ENCODE peak calls at places on chromosomes 6 and 20, in seven cellular contexts. P is IMR-90, V is neuronal stem cell, A is trophoblast cell, O is H9, E is H1, F is mesenchymal stem cell. S is an unnamed sample. For H3K27me3, the result is how much of the 10 kb centered on the place peaks cover.

GRCh38 chr6:37501632-37502466 is 2.2 kb upstream of the CCDC167 start:
- DNase-seq in P (no peak), V (no peak), A (no peak), O (no peak), E (no peak), F (no peak), S (no peak)

GRCh38 chr6:3312604-3313167 is 53.9 kb downstream of the PSMG4 start:
- DNase-seq in P (no peak), V (no peak), A (no peak), O (no peak), E (no peak), F (no peak), S (no peak)

GRCh38 chr6:131854803-131855202 is 47.0 kb downstream of the ENPP1 start:
- DNase-seq in P (peak), V (no peak), A (no peak), O (no peak), E (no peak), F (no peak), S (no peak)

GRCh38 chr20:41969656-41970055 is 351.5 kb upstream of the CHD6 start:
- DNase-seq in P (no peak), V (no peak), A (no peak), O (no peak), E (no peak), F (no peak), S (no peak)

GRCh38 chr6:168961257-168961656 is 292.4 kb downstream of the THBS2 start:
- DNase-seq in P (no peak), V (no peak), A (no peak), O (no peak), E (no peak), F (no peak), S (no peak)

GRCh38 chr20:38604873-38605303 is 3.3 kb downstream of the ARHGAP40 start:
- DNase-seq in P (peak), V (peak), A (no peak), O (no peak), E (no peak), F (peak), S (peak)

GRCh38 chr6:53347250-53347920 is 1.4 kb downstream of the ELOVL5 start:
- DNase-seq in P (peak), V (peak), A (no peak), O (no peak), E (no peak), F (peak), S (no peak)

GRCh38 chr6:160013987-160014868 is 45.3 kb downstream of the IGF2R start:
- DNase-seq in P (peak), V (no peak), A (no peak), O (no peak), E (no peak), F (peak), S (no peak)

GRCh38 chr6:132687306-132687705 is 26.5 kb downstream of the VNN1 start:
- DNase-seq in P (peak), V (no peak), A (peak), O (no peak), E (no peak), F (peak), S (no peak)

GRCh38 chr20:47735412-47736400 is 49.6 kb downstream of the SULF2 start:
- DNase-seq in P (no peak), V (no peak), A (no peak), O (no peak), E (no peak), F (peak), S (no peak)

GRCh38 chr20:10541668-10542411 is 106.7 kb downstream of the SLX4IP start:
- DNase-seq in P (no peak), V (no peak), A (no peak), O (no peak), E (no peak), F (no peak), S (no peak)

GRCh38 chr6:28357036-28357435 is 7.3 kb downstream of the ZKSCAN3 start:
- DNase-seq in P (peak), V (no peak), A (no peak), O (no peak), E (no peak), F (peak), S (peak)

GRCh38 chr20:2698186-2698817 is 5.7 kb downstream of the EBF4 start:
- DNase-seq in P (no peak), V (no peak), A (no peak), O (no peak), E (no peak), F (no peak), S (no peak)

GRCh38 chr6:52937908-52938307 is 28.4 kb upstream of the GSTA3 start:
- DNase-seq in P (no peak), V (no peak), A (peak), O (no peak), E (no peak), F (no peak), S (no peak)

GRCh38 chr6:85362652-85363310 is 87.1 kb upstream of the NT5E start:
- DNase-seq in P (peak), V (no peak), A (no peak), O (no peak), E (no peak), F (no peak), S (no peak)

GRCh38 chr6:24451581-24452041 is 37.8 kb downstream of the GPLD1 start:
- DNase-seq in P (no peak), V (no peak), A (peak), O (no peak), E (no peak), F (no peak), S (no peak)

GRCh38 chr20:46260480-46260879 is 47.8 kb downstream of the CDH22 start:
- DNase-seq in P (no peak), V (no peak), A (no peak), O (no peak), E (no peak), F (no peak), S (no peak)

GRCh38 chr6:157584036-157584435 is 203.0 kb downstream of the ZDHHC14 start:
- DNase-seq in P (no peak), V (no peak), A (no peak), O (no peak), E (no peak), F (no peak), S (no peak)

GRCh38 chr20:51365670-51366069 is 176.8 kb downstream of the NFATC2 start:
- DNase-seq in P (peak), V (no peak), A (no peak), O (no peak), E (no peak), F (peak), S (peak)

GRCh38 chr6:161727063-161727462 is 453.2 kb upstream of the AGPAT4 start:
- DNase-seq in P (no peak), V (no peak), A (no peak), O (peak), E (peak), F (no peak), S (peak)
- H3K27me3 ChIP-seq in P (under half), V (under half), A (under half), O (under half), E (under half), F (under half), S (under half)

GRCh38 chr6:81985191-81985590 is 232.7 kb upstream of the TENT5A start:
- DNase-seq in P (peak), V (no peak), A (no peak), O (no peak), E (no peak), F (no peak), S (no peak)
- H3K18ac ChIP-seq in P (peak), V (no peak), A (no peak), O (no peak), E (no peak), F (no peak), S (no peak)

GRCh38 chr20:62601172-62601571 is 41.1 kb upstream of the SLCO4A1 start:
- DNase-seq in P (no peak), V (no peak), A (no peak), O (no peak), E (no peak), F (no peak), S (no peak)
- H3K27me3 ChIP-seq in P (under half), V (under half), A (under half), O (under half), E (under half), F (under half), S (under half)

GRCh38 chr20:56914532-56914931 is 285.4 kb downstream of the TFAP2C start:
- DNase-seq in P (no peak), V (no peak), A (no peak), O (no peak), E (no peak), F (no peak), S (no peak)

GRCh38 chr20:56909918-56910714 is 281.0 kb downstream of the TFAP2C start:
- DNase-seq in P (no peak), V (no peak), A (no peak), O (no peak), E (no peak), F (no peak), S (no peak)

GRCh38 chr20:56916345-56916622 is 287.2 kb downstream of the TFAP2C start:
- DNase-seq in P (no peak), V (no peak), A (no peak), O (no peak), E (no peak), F (no peak), S (no peak)

DNA sequence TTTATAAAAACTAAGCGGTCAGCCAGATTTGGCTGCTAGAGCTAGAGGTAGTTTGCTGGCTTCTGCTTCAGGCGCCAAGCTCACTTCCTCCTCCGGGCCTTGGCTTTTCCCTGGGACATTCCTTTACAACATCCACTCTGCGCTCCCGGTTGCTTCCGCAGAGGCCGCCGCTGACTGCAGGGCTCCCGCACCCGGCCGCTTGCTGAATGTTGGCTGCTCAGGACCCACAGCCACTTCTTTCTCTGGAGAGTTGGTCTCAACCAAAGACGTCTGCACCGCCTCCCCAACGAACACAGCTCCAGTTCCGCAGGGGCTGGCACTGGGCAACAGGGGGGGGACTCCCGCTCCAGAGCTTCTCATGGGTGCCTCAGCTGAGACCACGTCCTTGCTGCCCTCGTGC is 282.8 kb downstream of the TFAP2C start:
- DNase-seq in P (no peak), V (no peak), A (no peak), O (peak), E (no peak), F (no peak), S (no peak)
- H3K18ac ChIP-seq in P (no peak), V (no peak), A (no peak), O (no peak), E (no peak), F (no peak), S (no peak)

GRCh38 chr6:39054577-39055142 is 6.1 kb downstream of the GLP1R start:
- DNase-seq in P (no peak), V (no peak), A (no peak), O (no peak), E (no peak), F (no peak), S (no peak)

GRCh38 chr6:39053016-39053595 is 4.5 kb downstream of the GLP1R start:
- DNase-seq in P (no peak), V (no peak), A (no peak), O (no peak), E (no peak), F (no peak), S (no peak)

GRCh38 chr6:39055661-39056060 is 7.1 kb downstream of the GLP1R start:
- DNase-seq in P (no peak), V (no peak), A (no peak), O (no peak), E (no peak), F (no peak), S (no peak)

GRCh38 chr6:39056191-39056590 is 7.6 kb downstream of the GLP1R start:
- DNase-seq in P (no peak), V (no peak), A (no peak), O (no peak), E (no peak), F (no peak), S (no peak)

GRCh38 chr6:39053854-39054576 is 5.4 kb downstream of the GLP1R start:
- DNase-seq in P (no peak), V (no peak), A (no peak), O (no peak), E (no peak), F (no peak), S (no peak)
- H3K27me3 ChIP-seq in P (under half), V (half or more), A (under half), O (under half), E (under half), F (half or more), S (under half)

GRCh38 chr6:111207141-111207858 is 120.0 kb downstream of the SLC16A10 start:
- DNase-seq in P (peak), V (no peak), A (peak), O (no peak), E (no peak), F (peak), S (peak)
- H3K18ac ChIP-seq in P (no peak), V (no peak), A (no peak), O (no peak), E (no peak), F (no peak), S (no peak)

GRCh38 chr20:20363449-20364015 is 4.4 kb upstream of the INSM1 start:
- DNase-seq in P (no peak), V (no peak), A (no peak), O (peak), E (no peak), F (no peak), S (peak)

GRCh38 chr20:20364016-20364746 is 3.7 kb upstream of the INSM1 start:
- DNase-seq in P (no peak), V (peak), A (no peak), O (peak), E (no peak), F (no peak), S (peak)

GRCh38 chr20:20365593-20365992 is 2.3 kb upstream of the INSM1 start:
- DNase-seq in P (no peak), V (no peak), A (no peak), O (no peak), E (no peak), F (no peak), S (no peak)

GRCh38 chr20:20366551-20366895 is 1.4 kb upstream of the INSM1 start:
- DNase-seq in P (no peak), V (no peak), A (no peak), O (no peak), E (no peak), F (no peak), S (no peak)

GRCh38 chr20:20364747-20365558 is 3.0 kb upstream of the INSM1 start:
- DNase-seq in P (no peak), V (no peak), A (no peak), O (no peak), E (no peak), F (no peak), S (no peak)
- H3K27me3 ChIP-seq in P (half or more), V (half or more), A (half or more), O (under half), E (half or more), F (half or more), S (half or more)

GRCh38 chr6:47654255-47654654 is 44.1 kb upstream of the ADGRF4 start:
- DNase-seq in P (no peak), V (no peak), A (no peak), O (no peak), E (no peak), F (no peak), S (no peak)
- H3K18ac ChIP-seq in P (no peak), V (peak), A (no peak), O (no peak), E (no peak), F (no peak), S (no peak)

DNA sequence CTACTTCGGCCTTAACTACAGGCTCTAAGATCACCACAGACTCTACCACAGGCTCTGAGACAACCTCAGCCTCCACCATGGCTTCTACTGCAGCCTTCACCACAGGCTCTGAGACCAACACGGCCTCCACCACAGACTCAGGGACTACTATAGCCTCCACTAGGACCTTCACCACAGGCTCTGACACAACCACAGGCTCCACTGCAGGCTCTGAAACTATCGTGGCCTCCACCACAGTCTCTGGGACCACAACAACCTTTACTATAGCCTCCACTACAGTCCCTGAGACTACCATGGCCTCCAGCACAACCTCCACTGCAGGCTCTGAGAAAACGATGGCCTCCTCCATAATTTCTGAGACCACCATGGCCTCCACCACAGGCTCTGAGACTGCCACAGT is 15.3 kb downstream of the MUC22 start:
- DNase-seq in P (no peak), V (no peak), A (no peak), O (no peak), E (no peak), F (no peak), S (no peak)
- H3K27me3 ChIP-seq in P (under half), V (under half), A (under half), O (under half), E (under half), F (half or more), S (under half)

S was measured in mesendoderm.